ENCODE peak calls at places on chromosomes 7 and 10, in ten cellular contexts. One of them, this sample, is unnamed.
A peak's percentile ranks its signal among the peaks of the same experiment; 100 is the strongest.

GRCh38 chr10:91284486-91285090 is 64.1 kb downstream of the PCGF5 start:
- DNase-seq in fibroblast of pulmonary artery: no peak
- DNase-seq in CD8-positive, alpha-beta T cell: no peak
- DNase-seq in testis: no peak
- DNase-seq in dorsolateral prefrontal cortex: no peak
- DNase-seq in cardiac muscle cell: peak; percentile 56
- DNase-seq in upper lobe of left lung: no peak
- DNase-seq in HAP-1: no peak
- DNase-seq in heart right ventricle: no peak
- DNase-seq in NB4: no peak
- DNase-seq in this sample: no peak

GRCh38 chr10:78215645-78216044 is 182.0 kb downstream of the RPS24 start:
- DNase-seq in fibroblast of pulmonary artery: peak; percentile 51
- DNase-seq in CD8-positive, alpha-beta T cell: no peak
- DNase-seq in testis: peak; percentile 94
- DNase-seq in dorsolateral prefrontal cortex: peak; percentile 77
- DNase-seq in cardiac muscle cell: peak; percentile 95
- DNase-seq in upper lobe of left lung: peak; percentile 15
- DNase-seq in HAP-1: no peak
- DNase-seq in heart right ventricle: peak; percentile 64
- DNase-seq in NB4: peak; percentile 61
- DNase-seq in this sample: no peak

GRCh38 chr7:94529516-94529915 is 19.9 kb downstream of the CASD1 start:
- DNase-seq in fibroblast of pulmonary artery: peak; percentile 43
- DNase-seq in CD8-positive, alpha-beta T cell: no peak
- DNase-seq in testis: no peak
- DNase-seq in dorsolateral prefrontal cortex: no peak
- DNase-seq in cardiac muscle cell: no peak
- DNase-seq in upper lobe of left lung: no peak
- DNase-seq in HAP-1: no peak
- DNase-seq in heart right ventricle: no peak
- DNase-seq in NB4: no peak
- DNase-seq in this sample: no peak

GRCh38 chr10:69572159-69573055 is 815 bp downstream of the NEUROG3 start:
- DNase-seq in fibroblast of pulmonary artery: no peak
- DNase-seq in CD8-positive, alpha-beta T cell: no peak
- DNase-seq in testis: no peak
- DNase-seq in dorsolateral prefrontal cortex: peak; percentile 27
- DNase-seq in cardiac muscle cell: peak; percentile 14
- DNase-seq in upper lobe of left lung: peak; percentile 82
- DNase-seq in HAP-1: no peak
- DNase-seq in heart right ventricle: no peak
- DNase-seq in NB4: no peak
- DNase-seq in this sample: no peak

GRCh38 chr10:71978476-71978875 is 14.3 kb downstream of the CHST3 start:
- DNase-seq in fibroblast of pulmonary artery: no peak
- DNase-seq in CD8-positive, alpha-beta T cell: no peak
- DNase-seq in testis: no peak
- DNase-seq in dorsolateral prefrontal cortex: no peak
- DNase-seq in cardiac muscle cell: peak; percentile 42
- DNase-seq in upper lobe of left lung: no peak
- DNase-seq in HAP-1: peak; percentile 31
- DNase-seq in heart right ventricle: no peak
- DNase-seq in NB4: peak; percentile 46
- DNase-seq in this sample: no peak

GRCh38 chr10:34641147-34641912 is 173.8 kb downstream of the PARD3 start:
- DNase-seq in fibroblast of pulmonary artery: no peak
- DNase-seq in CD8-positive, alpha-beta T cell: no peak
- DNase-seq in testis: no peak
- DNase-seq in dorsolateral prefrontal cortex: no peak
- DNase-seq in cardiac muscle cell: no peak
- DNase-seq in upper lobe of left lung: peak; percentile 59
- DNase-seq in HAP-1: no peak
- DNase-seq in heart right ventricle: no peak
- DNase-seq in NB4: no peak
- DNase-seq in this sample: no peak

GRCh38 chr10:34467364-34467763 is 347.7 kb downstream of the PARD3 start:
- DNase-seq in fibroblast of pulmonary artery: no peak
- DNase-seq in CD8-positive, alpha-beta T cell: no peak
- DNase-seq in testis: no peak
- DNase-seq in dorsolateral prefrontal cortex: no peak
- DNase-seq in cardiac muscle cell: no peak
- DNase-seq in upper lobe of left lung: no peak
- DNase-seq in HAP-1: no peak
- DNase-seq in heart right ventricle: no peak
- DNase-seq in NB4: no peak
- DNase-seq in this sample: no peak

GRCh38 chr7:30445770-30446169 is 32.8 kb downstream of the NOD1 start:
- DNase-seq in fibroblast of pulmonary artery: peak; percentile 72
- DNase-seq in CD8-positive, alpha-beta T cell: peak; percentile 72
- DNase-seq in testis: peak; percentile 56
- DNase-seq in dorsolateral prefrontal cortex: peak; percentile 32
- DNase-seq in cardiac muscle cell: no peak
- DNase-seq in upper lobe of left lung: no peak
- DNase-seq in HAP-1: peak; percentile 65
- DNase-seq in heart right ventricle: peak; percentile 64
- DNase-seq in NB4: peak; percentile 99
- DNase-seq in this sample: peak; percentile 91

GRCh38 chr7:36300696-36301350 is 88.8 kb upstream of the ANLN start:
- DNase-seq in fibroblast of pulmonary artery: no peak
- DNase-seq in CD8-positive, alpha-beta T cell: no peak
- DNase-seq in testis: no peak
- DNase-seq in dorsolateral prefrontal cortex: no peak
- DNase-seq in cardiac muscle cell: no peak
- DNase-seq in upper lobe of left lung: no peak
- DNase-seq in HAP-1: no peak
- DNase-seq in heart right ventricle: peak; percentile 57
- DNase-seq in NB4: no peak
- DNase-seq in this sample: no peak

GRCh38 chr7:5210751-5211338 is 20.8 kb downstream of the WIPI2 start:
- DNase-seq in fibroblast of pulmonary artery: no peak
- DNase-seq in CD8-positive, alpha-beta T cell: no peak
- DNase-seq in testis: no peak
- DNase-seq in dorsolateral prefrontal cortex: no peak
- DNase-seq in cardiac muscle cell: no peak
- DNase-seq in upper lobe of left lung: no peak
- DNase-seq in HAP-1: no peak
- DNase-seq in heart right ventricle: no peak
- DNase-seq in NB4: no peak
- DNase-seq in this sample: no peak

GRCh38 chr7:14303536-14303935 is 314.1 kb upstream of the ETV1 start:
- DNase-seq in fibroblast of pulmonary artery: no peak
- DNase-seq in CD8-positive, alpha-beta T cell: no peak
- DNase-seq in testis: no peak
- DNase-seq in dorsolateral prefrontal cortex: no peak
- DNase-seq in cardiac muscle cell: no peak
- DNase-seq in upper lobe of left lung: no peak
- DNase-seq in HAP-1: no peak
- DNase-seq in heart right ventricle: no peak
- DNase-seq in NB4: no peak
- DNase-seq in this sample: no peak

GRCh38 chr10:111200505-111201186 is 123.8 kb downstream of the ADRA2A start:
- DNase-seq in fibroblast of pulmonary artery: no peak
- DNase-seq in CD8-positive, alpha-beta T cell: no peak
- DNase-seq in testis: no peak
- DNase-seq in dorsolateral prefrontal cortex: no peak
- DNase-seq in cardiac muscle cell: no peak
- DNase-seq in upper lobe of left lung: no peak
- DNase-seq in HAP-1: no peak
- DNase-seq in heart right ventricle: no peak
- DNase-seq in NB4: no peak
- DNase-seq in this sample: no peak

GRCh38 chr10:70007116-70007820 is 45.4 kb upstream of the MACROH2A2 start:
- DNase-seq in fibroblast of pulmonary artery: peak; percentile 44
- DNase-seq in CD8-positive, alpha-beta T cell: no peak
- DNase-seq in testis: no peak
- DNase-seq in dorsolateral prefrontal cortex: no peak
- DNase-seq in cardiac muscle cell: no peak
- DNase-seq in upper lobe of left lung: no peak
- DNase-seq in HAP-1: no peak
- DNase-seq in heart right ventricle: no peak
- DNase-seq in NB4: no peak
- DNase-seq in this sample: no peak

GRCh38 chr10:8159628-8160165 is 105.2 kb downstream of the GATA3 start:
- DNase-seq in fibroblast of pulmonary artery: no peak
- DNase-seq in CD8-positive, alpha-beta T cell: no peak
- DNase-seq in testis: no peak
- DNase-seq in dorsolateral prefrontal cortex: no peak
- DNase-seq in cardiac muscle cell: no peak
- DNase-seq in upper lobe of left lung: no peak
- DNase-seq in HAP-1: no peak
- DNase-seq in heart right ventricle: no peak
- DNase-seq in NB4: no peak
- DNase-seq in this sample: no peak
- H3K4me3 ChIP-seq in fibroblast of pulmonary artery: no peak overlapping the region
- H3K4me3 ChIP-seq in CD8-positive, alpha-beta T cell: no peak overlapping the region
- H3K4me3 ChIP-seq in testis: no peak overlapping the region
- H3K4me3 ChIP-seq in dorsolateral prefrontal cortex: no peak overlapping the region
- H3K4me3 ChIP-seq in cardiac muscle cell: no peak overlapping the region
- H3K4me3 ChIP-seq in upper lobe of left lung: no peak overlapping the region
- H3K4me3 ChIP-seq in HAP-1: no peak overlapping the region
- H3K4me3 ChIP-seq in heart right ventricle: no peak overlapping the region
- H3K4me3 ChIP-seq in NB4: no peak overlapping the region
- H3K4me3 ChIP-seq in this sample: no peak overlapping the region

GRCh38 chr7:99615989-99616358 is 772 bp upstream of the ZSCAN25 start:
- DNase-seq in fibroblast of pulmonary artery: no peak
- DNase-seq in CD8-positive, alpha-beta T cell: no peak
- DNase-seq in testis: no peak
- DNase-seq in dorsolateral prefrontal cortex: no peak
- DNase-seq in cardiac muscle cell: no peak
- DNase-seq in upper lobe of left lung: no peak
- DNase-seq in HAP-1: no peak
- DNase-seq in heart right ventricle: no peak
- DNase-seq in NB4: no peak
- DNase-seq in this sample: no peak
- H3K4me3 ChIP-seq in fibroblast of pulmonary artery: peak overlapping the region; percentile 93
- H3K4me3 ChIP-seq in CD8-positive, alpha-beta T cell: peak overlapping the region; percentile 78
- H3K4me3 ChIP-seq in testis: peak overlapping the region; percentile 94
- H3K4me3 ChIP-seq in dorsolateral prefrontal cortex: peak overlapping the region; percentile 94
- H3K4me3 ChIP-seq in cardiac muscle cell: peak overlapping the region; percentile 86
- H3K4me3 ChIP-seq in upper lobe of left lung: peak overlapping the region; percentile 81
- H3K4me3 ChIP-seq in HAP-1: peak overlapping the region; percentile 93
- H3K4me3 ChIP-seq in heart right ventricle: peak overlapping the region; percentile 99
- H3K4me3 ChIP-seq in NB4: peak overlapping the region; percentile 92
- H3K4me3 ChIP-seq in this sample: peak overlapping the region; percentile 96

GRCh38 chr7:50795253-50795652 is 12.6 kb upstream of the GRB10 start:
- DNase-seq in fibroblast of pulmonary artery: no peak
- DNase-seq in CD8-positive, alpha-beta T cell: no peak
- DNase-seq in testis: no peak
- DNase-seq in dorsolateral prefrontal cortex: no peak
- DNase-seq in cardiac muscle cell: no peak
- DNase-seq in upper lobe of left lung: no peak
- DNase-seq in HAP-1: no peak
- DNase-seq in heart right ventricle: no peak
- DNase-seq in NB4: peak; percentile 47
- DNase-seq in this sample: no peak

GRCh38 chr7:50792342-50793114 is 9.8 kb upstream of the GRB10 start:
- DNase-seq in fibroblast of pulmonary artery: peak; percentile 64
- DNase-seq in CD8-positive, alpha-beta T cell: no peak
- DNase-seq in testis: peak; percentile 44
- DNase-seq in dorsolateral prefrontal cortex: no peak
- DNase-seq in cardiac muscle cell: peak; percentile 67
- DNase-seq in upper lobe of left lung: peak; percentile 88
- DNase-seq in HAP-1: peak; percentile 64
- DNase-seq in heart right ventricle: peak; percentile 44
- DNase-seq in NB4: peak; percentile 86
- DNase-seq in this sample: no peak

GRCh38 chr7:50793115-50793946 is 10.6 kb upstream of the GRB10 start:
- DNase-seq in fibroblast of pulmonary artery: peak; percentile 64
- DNase-seq in CD8-positive, alpha-beta T cell: no peak
- DNase-seq in testis: peak; percentile 34
- DNase-seq in dorsolateral prefrontal cortex: peak; percentile 28
- DNase-seq in cardiac muscle cell: peak; percentile 75
- DNase-seq in upper lobe of left lung: peak; percentile 93
- DNase-seq in HAP-1: peak; percentile 84
- DNase-seq in heart right ventricle: peak; percentile 79
- DNase-seq in NB4: peak; percentile 88
- DNase-seq in this sample: no peak

GRCh38 chr7:50795831-50796230 is 13.1 kb upstream of the GRB10 start:
- DNase-seq in fibroblast of pulmonary artery: no peak
- DNase-seq in CD8-positive, alpha-beta T cell: no peak
- DNase-seq in testis: no peak
- DNase-seq in dorsolateral prefrontal cortex: no peak
- DNase-seq in cardiac muscle cell: no peak
- DNase-seq in upper lobe of left lung: peak; percentile 49
- DNase-seq in HAP-1: no peak
- DNase-seq in heart right ventricle: no peak
- DNase-seq in NB4: no peak
- DNase-seq in this sample: no peak

DNA sequence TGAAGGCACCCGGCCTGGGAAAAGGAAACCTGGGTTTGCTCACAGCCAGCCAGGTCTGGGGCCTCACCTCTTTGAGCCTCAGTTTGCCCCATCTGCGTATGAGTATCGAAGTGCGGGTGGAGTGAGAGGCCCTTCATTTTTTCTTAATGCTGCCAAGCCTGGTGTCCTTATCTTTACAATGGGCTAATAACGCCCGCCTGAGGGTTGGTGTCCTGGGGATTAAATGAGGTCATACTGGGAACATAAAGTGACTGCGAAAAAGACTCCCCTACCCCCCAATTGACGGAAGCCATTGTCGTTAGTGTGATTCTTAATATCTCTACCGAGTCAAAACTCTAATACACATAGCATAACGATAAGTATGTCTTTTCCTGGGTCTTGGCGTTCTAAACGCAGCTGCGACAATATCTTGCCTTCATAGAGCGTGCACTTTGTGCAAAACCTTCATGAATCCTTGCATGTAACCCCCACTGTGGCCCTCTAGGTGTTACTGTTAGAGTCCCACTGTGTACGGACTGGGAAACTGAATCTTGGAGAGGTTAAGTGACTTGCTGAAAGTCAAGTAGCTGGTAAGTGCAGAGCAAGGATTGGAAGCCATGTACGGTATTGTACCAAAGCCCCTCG is 11.4 kb upstream of the GRB10 start:
- DNase-seq in fibroblast of pulmonary artery: no peak
- DNase-seq in CD8-positive, alpha-beta T cell: no peak
- DNase-seq in testis: no peak
- DNase-seq in dorsolateral prefrontal cortex: no peak
- DNase-seq in cardiac muscle cell: no peak
- DNase-seq in upper lobe of left lung: no peak
- DNase-seq in HAP-1: no peak
- DNase-seq in heart right ventricle: no peak
- DNase-seq in NB4: no peak
- DNase-seq in this sample: no peak
- H3K4me3 ChIP-seq in fibroblast of pulmonary artery: peak overlapping the region; percentile 54
- H3K4me3 ChIP-seq in CD8-positive, alpha-beta T cell: peak overlapping the region; percentile 28
- H3K4me3 ChIP-seq in testis: peak overlapping the region; percentile 44
- H3K4me3 ChIP-seq in dorsolateral prefrontal cortex: no peak overlapping the region
- H3K4me3 ChIP-seq in cardiac muscle cell: peak overlapping the region; percentile 54
- H3K4me3 ChIP-seq in upper lobe of left lung: no peak overlapping the region
- H3K4me3 ChIP-seq in HAP-1: peak overlapping the region; percentile 35
- H3K4me3 ChIP-seq in heart right ventricle: peak overlapping the region; percentile 58
- H3K4me3 ChIP-seq in NB4: no peak overlapping the region
- H3K4me3 ChIP-seq in this sample: no peak overlapping the region

DNA sequence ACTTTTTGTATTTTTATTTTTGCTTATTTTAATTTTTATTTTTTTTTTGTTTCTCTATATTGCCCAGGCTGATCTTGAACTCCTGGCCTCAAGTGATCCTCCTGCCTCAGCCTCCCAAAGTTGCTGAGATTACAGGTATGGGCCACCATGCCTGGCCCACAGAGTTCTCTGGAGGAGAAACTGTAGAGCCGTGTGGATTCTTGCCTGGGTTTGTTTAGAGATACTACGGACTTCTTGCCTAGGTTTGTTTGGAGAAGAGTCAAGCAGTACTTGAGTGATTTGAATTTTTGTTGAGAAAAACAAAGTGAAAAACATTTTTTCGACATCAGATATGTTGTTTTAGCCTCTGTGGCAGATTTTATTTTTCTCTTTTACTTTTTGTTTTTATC is 99.0 kb downstream of the CAMK1D start:
- DNase-seq in fibroblast of pulmonary artery: no peak
- DNase-seq in CD8-positive, alpha-beta T cell: no peak
- DNase-seq in testis: no peak
- DNase-seq in dorsolateral prefrontal cortex: no peak
- DNase-seq in cardiac muscle cell: no peak
- DNase-seq in upper lobe of left lung: no peak
- DNase-seq in HAP-1: no peak
- DNase-seq in heart right ventricle: no peak
- DNase-seq in NB4: peak; percentile 2
- DNase-seq in this sample: no peak
- H3K4me3 ChIP-seq in fibroblast of pulmonary artery: no peak overlapping the region
- H3K4me3 ChIP-seq in CD8-positive, alpha-beta T cell: no peak overlapping the region
- H3K4me3 ChIP-seq in testis: no peak overlapping the region
- H3K4me3 ChIP-seq in dorsolateral prefrontal cortex: no peak overlapping the region
- H3K4me3 ChIP-seq in cardiac muscle cell: no peak overlapping the region
- H3K4me3 ChIP-seq in upper lobe of left lung: no peak overlapping the region
- H3K4me3 ChIP-seq in HAP-1: no peak overlapping the region
- H3K4me3 ChIP-seq in heart right ventricle: no peak overlapping the region
- H3K4me3 ChIP-seq in NB4: no peak overlapping the region
- H3K4me3 ChIP-seq in this sample: no peak overlapping the region

This sample was measured in Jurkat, Clone E6-1.